ENCODE peak calls at places on chromosomes 16 and 17, in six cellular contexts. E is foreskin fibroblast, V is heart right ventricle, R is right lobe of liver, X is AG09319, N is esophagus squamous epithelium. L is an unnamed sample.

GRCh38 chr17:70137451-70138230 is 31.7 kb upstream of the KCNJ2 start:
- DNase-seq in E (peak; percentile 88), V (peak; percentile 57), R (no peak), X (peak; percentile 88), N (no peak), L (no peak)

GRCh38 chr17:55384833-55385232 is 36.8 kb downstream of the MMD start:
- DNase-seq in E (no peak), V (no peak), R (no peak), X (no peak), N (no peak), L (no peak)

GRCh38 chr17:73765824-73766563 is 121.7 kb upstream of the SDK2 start:
- DNase-seq in E (no peak), V (peak; percentile 32), R (no peak), X (no peak), N (no peak), L (no peak)

GRCh38 chr17:32445075-32445427 is 741 bp downstream of the PSMD11 start:
- DNase-seq in E (peak; percentile 51), V (peak; percentile 11), R (peak; percentile 50), X (no peak), N (no peak), L (peak; percentile 42)

GRCh38 chr17:32980230-32980629 is 11.4 kb upstream of the SPACA3 start:
- DNase-seq in E (no peak), V (no peak), R (no peak), X (no peak), N (no peak), L (no peak)

GRCh38 chr17:72342582-72343527 is 222.0 kb downstream of the SOX9 start:
- DNase-seq in E (no peak), V (peak; percentile 14), R (no peak), X (no peak), N (no peak), L (peak; percentile 18)

GRCh38 chr17:9802294-9802693 is 10.9 kb upstream of the DHRS7C start:
- DNase-seq in E (peak; percentile 3), V (no peak), R (no peak), X (no peak), N (no peak), L (no peak)

GRCh38 chr16:10387378-10387681 is 1.5 kb downstream of the ATF7IP2 start:
- DNase-seq in E (no peak), V (no peak), R (no peak), X (no peak), N (no peak), L (no peak)

GRCh38 chr16:1708768-1709180 is 2.8 kb downstream of the MAPK8IP3 start:
- DNase-seq in E (peak; percentile 52), V (peak; percentile 41), R (no peak), X (no peak), N (no peak), L (no peak)

GRCh38 chr17:18959071-18959844 is 7.3 kb downstream of the SLC5A10 start:
- DNase-seq in E (no peak), V (no peak), R (peak; percentile 43), X (no peak), N (no peak), L (peak; percentile 33)

GRCh38 chr16:15988268-15989013 is 39.0 kb downstream of the ABCC1 start:
- DNase-seq in E (no peak), V (no peak), R (no peak), X (no peak), N (no peak), L (no peak)

GRCh38 chr17:71145486-71145885 is 975.3 kb upstream of the SOX9 start:
- DNase-seq in E (no peak), V (no peak), R (no peak), X (no peak), N (no peak), L (no peak)

GRCh38 chr17:43732961-43733360 is 25.6 kb downstream of the SOST start:
- DNase-seq in E (peak; percentile 82), V (no peak), R (no peak), X (no peak), N (no peak), L (no peak)

GRCh38 chr17:45857977-45858708 is 13.5 kb downstream of the SPPL2C start:
- DNase-seq in E (peak; percentile 7), V (no peak), R (no peak), X (no peak), N (no peak), L (peak; percentile 79)

GRCh38 chr17:72587156-72587555 is 466.3 kb downstream of the SOX9 start:
- DNase-seq in E (no peak), V (no peak), R (no peak), X (no peak), N (no peak), L (no peak)

GRCh38 chr16:13557476-13557875 is 362.5 kb upstream of the ERCC4 start:
- DNase-seq in E (no peak), V (no peak), R (no peak), X (no peak), N (no peak), L (no peak)

GRCh38 chr17:64418506-64419339 is 28.1 kb upstream of the PECAM1 start:
- DNase-seq in E (peak; percentile 63), V (no peak), R (no peak), X (peak; percentile 47), N (no peak), L (no peak)

GRCh38 chr17:37737081-37737480 is 7.8 kb downstream of the HNF1B start:
- DNase-seq in E (no peak), V (no peak), R (no peak), X (no peak), N (no peak), L (no peak)
- TF ChIP-seq CTCF in E (peak; percentile 5), V (no peak), R (peak; percentile 9), X (no peak), N (no peak), L (no peak)

GRCh38 chr16:79994413-79994812 is 393.9 kb upstream of the MAF start:
- DNase-seq in E (no peak), V (no peak), R (no peak), X (no peak), N (no peak), L (no peak)

GRCh38 chr16:79993810-79994209 is 393.3 kb upstream of the MAF start:
- DNase-seq in E (no peak), V (no peak), R (no peak), X (no peak), N (no peak), L (no peak)

GRCh38 chr16:79998143-79998542 is 397.6 kb upstream of the MAF start:
- DNase-seq in E (no peak), V (no peak), R (no peak), X (no peak), N (no peak), L (no peak)

GRCh38 chr16:79995315-79995714 is 394.8 kb upstream of the MAF start:
- DNase-seq in E (no peak), V (no peak), R (no peak), X (no peak), N (no peak), L (no peak)

GRCh38 chr16:79997257-79997656 is 396.7 kb upstream of the MAF start:
- DNase-seq in E (no peak), V (no peak), R (no peak), X (no peak), N (no peak), L (no peak)
- TF ChIP-seq CTCF in E (peak; percentile 57), V (peak; percentile 24), R (peak; percentile 34), X (peak; percentile 40), N (no peak), L (peak; percentile 32)

GRCh38 chr17:5705876-5706420 is 121.6 kb upstream of the NLRP1 start:
- DNase-seq in E (no peak), V (no peak), R (no peak), X (no peak), N (no peak), L (no peak)

GRCh38 chr17:5703736-5704135 is 119.4 kb upstream of the NLRP1 start:
- DNase-seq in E (no peak), V (no peak), R (no peak), X (no peak), N (no peak), L (no peak)

GRCh38 chr17:5706835-5707234 is 122.5 kb upstream of the NLRP1 start:
- DNase-seq in E (peak; percentile 49), V (peak; percentile 20), R (no peak), X (peak; percentile 18), N (no peak), L (peak; percentile 79)

GRCh38 chr17:5707482-5707881 is 123.2 kb upstream of the NLRP1 start:
- DNase-seq in E (no peak), V (no peak), R (no peak), X (no peak), N (no peak), L (no peak)

DNA sequence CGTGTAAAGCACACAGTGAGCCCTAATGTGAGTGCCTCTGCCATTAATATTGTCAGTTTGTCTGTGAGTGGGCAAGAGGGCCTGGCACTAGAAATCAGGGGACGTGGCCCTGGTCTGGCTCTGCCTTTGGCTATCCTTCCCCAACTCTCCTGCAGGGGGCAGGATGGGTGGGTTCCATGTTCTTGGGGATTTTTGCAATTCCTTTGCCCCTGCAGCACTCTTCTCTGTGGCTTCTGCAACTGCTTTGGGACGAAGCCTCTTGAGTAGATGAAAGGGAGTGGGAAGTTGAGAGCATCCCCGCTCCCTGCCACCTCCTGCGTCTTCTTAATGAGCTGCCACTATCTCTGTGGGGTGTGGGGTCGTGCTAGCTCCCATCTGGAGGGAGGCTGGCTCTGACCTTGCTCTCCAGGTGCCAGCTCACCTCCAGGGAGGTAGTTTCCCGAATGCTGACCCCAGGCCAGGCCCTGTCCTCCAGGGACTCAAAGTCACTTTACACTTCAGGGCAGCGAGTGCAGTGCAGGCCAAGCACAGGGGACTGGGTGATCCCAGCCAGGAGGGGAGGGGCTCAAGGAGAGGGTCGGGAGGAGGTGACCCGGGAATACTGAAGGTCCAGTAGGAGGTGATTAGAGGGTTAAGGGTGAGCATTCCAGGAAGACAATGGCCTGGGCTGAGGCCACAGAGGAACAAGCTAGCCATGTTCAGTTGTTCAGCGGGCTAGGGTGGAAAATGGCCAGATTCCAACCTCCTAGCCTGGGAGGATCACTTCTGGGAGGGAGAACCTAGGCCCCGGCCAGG is 121.0 kb upstream of the NLRP1 start:
- DNase-seq in E (no peak), V (no peak), R (no peak), X (no peak), N (no peak), L (peak; percentile 41)
- TF ChIP-seq CTCF in E (peak; percentile 40), V (peak; percentile 18), R (no peak), X (peak; percentile 35), N (no peak), L (peak; percentile 45)

GRCh38 chr16:57955572-57955971 is 15.4 kb downstream of the CNGB1 start:
- DNase-seq in E (no peak), V (no peak), R (no peak), X (no peak), N (no peak), L (no peak)
- TF ChIP-seq CTCF in E (no peak), V (no peak), R (no peak), X (no peak), N (no peak), L (no peak)

DNA sequence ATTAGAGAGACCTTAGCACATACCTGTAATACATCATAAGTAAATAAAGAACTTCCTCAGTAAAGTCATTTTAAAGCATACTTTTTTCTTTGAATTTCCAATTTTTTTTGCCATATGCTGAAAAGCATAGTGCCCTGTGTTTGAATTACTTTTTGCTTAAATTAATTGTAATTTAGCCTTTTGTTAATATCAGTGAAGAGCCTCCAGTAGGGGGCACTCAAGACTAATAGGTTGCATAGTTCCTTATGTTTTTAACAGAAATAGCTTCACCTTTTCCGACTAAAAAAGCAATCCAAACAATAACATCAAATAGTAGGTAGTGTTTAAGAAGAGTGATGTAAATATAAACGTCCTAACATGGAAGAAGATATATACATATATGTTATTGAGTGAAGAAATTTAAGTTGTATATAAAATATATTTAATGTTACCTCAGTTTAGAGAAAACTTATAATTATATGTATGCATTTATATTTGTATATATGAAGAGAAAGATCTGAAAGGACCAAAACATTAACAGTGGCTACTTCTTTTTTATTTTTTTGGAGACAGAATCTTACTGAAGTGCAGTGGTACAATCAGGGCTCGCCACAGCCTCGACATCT is 18.6 kb downstream of the RAD51C start:
- DNase-seq in E (peak; percentile 41), V (peak; percentile 21), R (peak; percentile 52), X (peak; percentile 12), N (no peak), L (peak; percentile 46)
- TF ChIP-seq CTCF in E (peak; percentile 59), V (peak; percentile 83), R (peak; percentile 77), X (peak; percentile 65), N (peak; percentile 26), L (peak; percentile 88)